ENCODE peak calls at places on chromosome 6, in eight cellular contexts. One of them, this sample, is unnamed. For H3K36me3 and H3K4me1, the result is how much of the 10 kb centered on the place peaks cover.

GRCh38 chr6:28124350-28124970 is at the start of gene ZSCAN16:
- DNase-seq in mammary epithelial cell: peak
- DNase-seq in K562: no peak
- DNase-seq in mucosa of descending colon: peak
- DNase-seq in cardiac muscle cell: peak
- DNase-seq in IMR-90: peak
- DNase-seq in body of pancreas: peak
- DNase-seq in uterus: peak
- DNase-seq in this sample: peak

GRCh38 chr6:128347123-128347522 is 173.3 kb downstream of the PTPRK start:
- DNase-seq in mammary epithelial cell: no peak
- DNase-seq in K562: no peak
- DNase-seq in mucosa of descending colon: no peak
- DNase-seq in cardiac muscle cell: no peak
- DNase-seq in IMR-90: no peak
- DNase-seq in body of pancreas: no peak
- DNase-seq in uterus: no peak
- DNase-seq in this sample: no peak

GRCh38 chr6:159094444-159095252 is 49.9 kb upstream of the TAGAP start:
- DNase-seq in mammary epithelial cell: no peak
- DNase-seq in K562: no peak
- DNase-seq in mucosa of descending colon: peak
- DNase-seq in cardiac muscle cell: no peak
- DNase-seq in IMR-90: no peak
- DNase-seq in body of pancreas: no peak
- DNase-seq in uterus: no peak
- DNase-seq in this sample: no peak

GRCh38 chr6:73694711-73695411 is 1.1 kb upstream of the CD109 start:
- DNase-seq in mammary epithelial cell: peak
- DNase-seq in K562: no peak
- DNase-seq in mucosa of descending colon: no peak
- DNase-seq in cardiac muscle cell: no peak
- DNase-seq in IMR-90: peak
- DNase-seq in body of pancreas: no peak
- DNase-seq in uterus: peak
- DNase-seq in this sample: no peak

GRCh38 chr6:69311888-69312287 is 484.9 kb downstream of the LMBRD1 start:
- DNase-seq in mammary epithelial cell: no peak
- DNase-seq in K562: no peak
- DNase-seq in mucosa of descending colon: no peak
- DNase-seq in cardiac muscle cell: no peak
- DNase-seq in IMR-90: no peak
- DNase-seq in body of pancreas: no peak
- DNase-seq in uterus: no peak
- DNase-seq in this sample: no peak

GRCh38 chr6:74931567-74931966 is 274.3 kb downstream of the COL12A1 start:
- DNase-seq in mammary epithelial cell: peak
- DNase-seq in K562: no peak
- DNase-seq in mucosa of descending colon: no peak
- DNase-seq in cardiac muscle cell: no peak
- DNase-seq in IMR-90: peak
- DNase-seq in body of pancreas: no peak
- DNase-seq in uterus: no peak
- DNase-seq in this sample: no peak

GRCh38 chr6:75932067-75932466 is 140.4 kb downstream of the IMPG1 start:
- DNase-seq in mammary epithelial cell: no peak
- DNase-seq in K562: peak
- DNase-seq in mucosa of descending colon: no peak
- DNase-seq in cardiac muscle cell: peak
- DNase-seq in IMR-90: peak
- DNase-seq in body of pancreas: peak
- DNase-seq in uterus: no peak
- DNase-seq in this sample: peak

GRCh38 chr6:158402184-158402583 is 89.9 kb downstream of the TULP4 start:
- DNase-seq in mammary epithelial cell: no peak
- DNase-seq in K562: no peak
- DNase-seq in mucosa of descending colon: no peak
- DNase-seq in cardiac muscle cell: no peak
- DNase-seq in IMR-90: no peak
- DNase-seq in body of pancreas: no peak
- DNase-seq in uterus: no peak
- DNase-seq in this sample: no peak

GRCh38 chr6:40556881-40557280 is 30.3 kb downstream of the LRFN2 start:
- DNase-seq in mammary epithelial cell: no peak
- DNase-seq in K562: no peak
- DNase-seq in mucosa of descending colon: no peak
- DNase-seq in cardiac muscle cell: no peak
- DNase-seq in IMR-90: no peak
- DNase-seq in body of pancreas: no peak
- DNase-seq in uterus: no peak
- DNase-seq in this sample: no peak

GRCh38 chr6:35191899-35192298 is 21.9 kb upstream of the SCUBE3 start:
- DNase-seq in mammary epithelial cell: no peak
- DNase-seq in K562: no peak
- DNase-seq in mucosa of descending colon: no peak
- DNase-seq in cardiac muscle cell: no peak
- DNase-seq in IMR-90: no peak
- DNase-seq in body of pancreas: no peak
- DNase-seq in uterus: no peak
- DNase-seq in this sample: no peak

GRCh38 chr6:10146723-10147451 is 268.0 kb downstream of the TFAP2A start:
- DNase-seq in mammary epithelial cell: peak
- DNase-seq in K562: peak
- DNase-seq in mucosa of descending colon: no peak
- DNase-seq in cardiac muscle cell: peak
- DNase-seq in IMR-90: peak
- DNase-seq in body of pancreas: peak
- DNase-seq in uterus: no peak
- DNase-seq in this sample: no peak

GRCh38 chr6:136562211-136562610 is 12.0 kb upstream of the MAP7 start:
- DNase-seq in mammary epithelial cell: no peak
- DNase-seq in K562: no peak
- DNase-seq in mucosa of descending colon: no peak
- DNase-seq in cardiac muscle cell: no peak
- DNase-seq in IMR-90: no peak
- DNase-seq in body of pancreas: no peak
- DNase-seq in uterus: no peak
- DNase-seq in this sample: no peak

GRCh38 chr6:168034537-168034936 is 37.1 kb downstream of the KIF25 start:
- DNase-seq in mammary epithelial cell: no peak
- DNase-seq in K562: no peak
- DNase-seq in mucosa of descending colon: no peak
- DNase-seq in cardiac muscle cell: no peak
- DNase-seq in IMR-90: no peak
- DNase-seq in body of pancreas: no peak
- DNase-seq in uterus: no peak
- DNase-seq in this sample: no peak

GRCh38 chr6:163340201-163340887 is 74.2 kb upstream of the QKI start:
- DNase-seq in mammary epithelial cell: no peak
- DNase-seq in K562: peak
- DNase-seq in mucosa of descending colon: no peak
- DNase-seq in cardiac muscle cell: no peak
- DNase-seq in IMR-90: no peak
- DNase-seq in body of pancreas: no peak
- DNase-seq in uterus: no peak
- DNase-seq in this sample: no peak

GRCh38 chr6:15444881-15445280 is 199.0 kb downstream of the JARID2 start:
- DNase-seq in mammary epithelial cell: no peak
- DNase-seq in K562: no peak
- DNase-seq in mucosa of descending colon: no peak
- DNase-seq in cardiac muscle cell: no peak
- DNase-seq in IMR-90: no peak
- DNase-seq in body of pancreas: peak
- DNase-seq in uterus: no peak
- DNase-seq in this sample: no peak

GRCh38 chr6:48318670-48319069 is 207.7 kb upstream of the PTCHD4 start:
- DNase-seq in mammary epithelial cell: peak
- DNase-seq in K562: no peak
- DNase-seq in mucosa of descending colon: no peak
- DNase-seq in cardiac muscle cell: no peak
- DNase-seq in IMR-90: peak
- DNase-seq in body of pancreas: no peak
- DNase-seq in uterus: no peak
- DNase-seq in this sample: no peak

GRCh38 chr6:71080793-71081192 is 123.9 kb upstream of the B3GAT2 start:
- DNase-seq in mammary epithelial cell: peak
- DNase-seq in K562: no peak
- DNase-seq in mucosa of descending colon: no peak
- DNase-seq in cardiac muscle cell: no peak
- DNase-seq in IMR-90: peak
- DNase-seq in body of pancreas: no peak
- DNase-seq in uterus: no peak
- DNase-seq in this sample: no peak

GRCh38 chr6:119856136-119856535 is 506.6 kb upstream of the MAN1A1 start:
- DNase-seq in mammary epithelial cell: peak
- DNase-seq in K562: no peak
- DNase-seq in mucosa of descending colon: no peak
- DNase-seq in cardiac muscle cell: no peak
- DNase-seq in IMR-90: no peak
- DNase-seq in body of pancreas: no peak
- DNase-seq in uterus: no peak
- DNase-seq in this sample: no peak

GRCh38 chr6:83216806-83217205 is 23.6 kb downstream of the RWDD2A start:
- DNase-seq in mammary epithelial cell: no peak
- DNase-seq in K562: no peak
- DNase-seq in mucosa of descending colon: no peak
- DNase-seq in cardiac muscle cell: no peak
- DNase-seq in IMR-90: peak
- DNase-seq in body of pancreas: no peak
- DNase-seq in uterus: no peak
- DNase-seq in this sample: no peak

GRCh38 chr6:17865798-17866725 is 121.4 kb downstream of the KIF13A start:
- DNase-seq in mammary epithelial cell: peak
- DNase-seq in K562: no peak
- DNase-seq in mucosa of descending colon: peak
- DNase-seq in cardiac muscle cell: no peak
- DNase-seq in IMR-90: peak
- DNase-seq in body of pancreas: peak
- DNase-seq in uterus: peak
- DNase-seq in this sample: peak

GRCh38 chr6:168040856-168041496 is 38.0 kb downstream of the FRMD1 start:
- DNase-seq in mammary epithelial cell: no peak
- DNase-seq in K562: no peak
- DNase-seq in mucosa of descending colon: no peak
- DNase-seq in cardiac muscle cell: no peak
- DNase-seq in IMR-90: no peak
- DNase-seq in body of pancreas: no peak
- DNase-seq in uterus: no peak
- DNase-seq in this sample: no peak

GRCh38 chr6:170122676-170123075 is 168.2 kb downstream of the DLL1 start:
- DNase-seq in mammary epithelial cell: peak
- DNase-seq in K562: no peak
- DNase-seq in mucosa of descending colon: no peak
- DNase-seq in cardiac muscle cell: no peak
- DNase-seq in IMR-90: no peak
- DNase-seq in body of pancreas: no peak
- DNase-seq in uterus: no peak
- DNase-seq in this sample: no peak

GRCh38 chr6:100846276-100846675 is 34.9 kb downstream of the ASCC3 start:
- DNase-seq in mammary epithelial cell: peak
- DNase-seq in K562: no peak
- DNase-seq in mucosa of descending colon: no peak
- DNase-seq in cardiac muscle cell: no peak
- DNase-seq in IMR-90: no peak
- DNase-seq in body of pancreas: no peak
- DNase-seq in uterus: no peak
- DNase-seq in this sample: no peak

GRCh38 chr6:166820483-166820882 is 135.9 kb downstream of the RNASET2 start:
- DNase-seq in mammary epithelial cell: no peak
- DNase-seq in K562: no peak
- DNase-seq in mucosa of descending colon: no peak
- DNase-seq in cardiac muscle cell: no peak
- DNase-seq in IMR-90: no peak
- DNase-seq in body of pancreas: no peak
- DNase-seq in uterus: no peak
- DNase-seq in this sample: no peak
- H3K36me3 ChIP-seq in mammary epithelial cell: under half
- H3K36me3 ChIP-seq in K562: under half
- H3K36me3 ChIP-seq in mucosa of descending colon: under half
- H3K36me3 ChIP-seq in cardiac muscle cell: under half
- H3K36me3 ChIP-seq in IMR-90: under half
- H3K36me3 ChIP-seq in body of pancreas: under half
- H3K36me3 ChIP-seq in uterus: under half
- H3K36me3 ChIP-seq in this sample: under half

DNA sequence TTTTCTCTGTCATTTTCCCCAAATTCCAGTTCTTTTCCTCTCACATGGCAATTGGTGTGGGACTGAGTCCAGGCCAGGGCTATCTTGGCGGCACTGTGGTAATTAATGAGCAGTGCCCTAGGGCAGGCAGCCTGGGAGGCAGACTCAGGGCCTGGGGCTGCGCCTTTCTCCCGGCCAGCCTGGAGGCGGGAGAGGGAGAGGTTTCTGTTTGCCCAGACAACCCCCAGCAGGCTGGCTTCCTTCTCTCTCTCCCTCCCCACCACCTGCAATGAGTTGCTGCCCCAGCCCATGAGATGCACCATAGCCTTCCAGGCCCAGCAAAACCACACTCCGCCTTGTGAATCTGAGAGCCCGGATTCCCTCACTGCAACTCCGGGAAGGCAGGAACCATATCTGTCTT is 15.1 kb upstream of the CCDC167 start:
- DNase-seq in mammary epithelial cell: no peak
- DNase-seq in K562: no peak
- DNase-seq in mucosa of descending colon: no peak
- DNase-seq in cardiac muscle cell: no peak
- DNase-seq in IMR-90: no peak
- DNase-seq in body of pancreas: no peak
- DNase-seq in uterus: no peak
- DNase-seq in this sample: peak
- H3K4me1 ChIP-seq in mammary epithelial cell: under half
- H3K4me1 ChIP-seq in K562: under half
- H3K4me1 ChIP-seq in mucosa of descending colon: under half
- H3K4me1 ChIP-seq in cardiac muscle cell: under half
- H3K4me1 ChIP-seq in IMR-90: under half
- H3K4me1 ChIP-seq in body of pancreas: under half
- H3K4me1 ChIP-seq in uterus: under half
- H3K4me1 ChIP-seq in this sample: half or more

GRCh38 chr6:162140453-162140852 is 587.1 kb downstream of the PRKN start:
- DNase-seq in mammary epithelial cell: no peak
- DNase-seq in K562: no peak
- DNase-seq in mucosa of descending colon: no peak
- DNase-seq in cardiac muscle cell: no peak
- DNase-seq in IMR-90: no peak
- DNase-seq in body of pancreas: peak
- DNase-seq in uterus: no peak
- DNase-seq in this sample: no peak
- H3K36me3 ChIP-seq in mammary epithelial cell: under half
- H3K36me3 ChIP-seq in K562: under half
- H3K36me3 ChIP-seq in mucosa of descending colon: under half
- H3K36me3 ChIP-seq in cardiac muscle cell: under half
- H3K36me3 ChIP-seq in IMR-90: under half
- H3K36me3 ChIP-seq in body of pancreas: under half
- H3K36me3 ChIP-seq in uterus: under half
- H3K36me3 ChIP-seq in this sample: under half

DNA sequence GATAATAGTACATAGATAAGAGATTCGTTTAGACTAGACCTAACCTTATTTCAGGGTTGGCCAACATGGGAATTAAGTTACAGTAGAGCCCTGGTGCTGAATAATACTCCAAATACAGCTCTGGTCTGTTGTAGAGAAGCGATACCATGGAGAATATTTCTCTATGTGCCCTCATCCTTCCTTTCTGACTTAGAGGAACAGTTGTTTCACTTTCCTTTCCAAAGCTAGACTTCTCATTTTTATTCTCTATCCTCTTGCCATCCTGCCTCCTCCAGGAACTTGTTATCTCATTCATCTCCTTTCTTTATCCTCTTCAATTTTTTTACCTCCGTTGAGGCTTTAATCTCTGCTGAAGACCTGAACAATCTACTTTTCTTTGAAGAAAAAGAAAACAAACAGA is 68.9 kb downstream of the EDN1 start:
- DNase-seq in mammary epithelial cell: no peak
- DNase-seq in K562: no peak
- DNase-seq in mucosa of descending colon: no peak
- DNase-seq in cardiac muscle cell: no peak
- DNase-seq in IMR-90: no peak
- DNase-seq in body of pancreas: no peak
- DNase-seq in uterus: no peak
- DNase-seq in this sample: peak
- H3K4me1 ChIP-seq in mammary epithelial cell: under half
- H3K4me1 ChIP-seq in K562: under half
- H3K4me1 ChIP-seq in mucosa of descending colon: under half
- H3K4me1 ChIP-seq in cardiac muscle cell: under half
- H3K4me1 ChIP-seq in IMR-90: under half
- H3K4me1 ChIP-seq in body of pancreas: under half
- H3K4me1 ChIP-seq in uterus: under half
- H3K4me1 ChIP-seq in this sample: under half